ENCODE peak calls at places on chromosome 2, in seven cellular contexts. K, Q, V, N, R, F and C are unnamed samples.

GRCh38 chr2:111667542-111668273 is 216.3 kb downstream of the ANAPC1 start:
- DNase-seq in K (no peak), F (no peak), Q (no peak), N (no peak), V (peak), R (no peak), C (no peak)

GRCh38 chr2:237198144-237198900 is 112.6 kb downstream of the COPS8 start:
- DNase-seq in R (no peak), Q (no peak), V (peak), F (no peak), N (no peak), K (no peak), C (no peak)

GRCh38 chr2:54115284-54116137 is at the start of gene ACYP2:
- DNase-seq in R (peak), F (peak), K (peak), N (peak), V (peak), Q (peak), C (peak)

GRCh38 chr2:71576541-71576940 is 123.2 kb downstream of the DYSF start:
- DNase-seq in F (no peak), N (no peak), R (peak), K (no peak), Q (no peak), V (no peak), C (no peak)

GRCh38 chr2:8454797-8455196 is 227.1 kb upstream of the ID2 start:
- DNase-seq in Q (no peak), K (no peak), N (no peak), V (no peak), R (no peak), F (no peak), C (no peak)

GRCh38 chr2:65316072-65316471 is 88.4 kb downstream of the ACTR2 start:
- DNase-seq in K (no peak), F (no peak), V (no peak), N (no peak), Q (no peak), R (no peak), C (peak)

GRCh38 chr2:46814160-46814559 is 101.4 kb downstream of the MCFD2 start:
- DNase-seq in F (no peak), R (no peak), N (no peak), K (no peak), V (peak), Q (no peak), C (peak)

GRCh38 chr2:63050186-63050915 is at the start of gene OTX1:
- DNase-seq in Q (peak), N (peak), R (peak), F (peak), K (no peak), V (no peak), C (no peak)

GRCh38 chr2:119352357-119352756 is 14.3 kb downstream of the C2orf76 start:
- DNase-seq in R (no peak), Q (no peak), F (no peak), K (no peak), V (no peak), N (no peak), C (no peak)